ENCODE peak calls at places on chromosomes 12 and 14, in nine cellular contexts. C, W, K, O, F, L, I, Q and J are unnamed samples.

GRCh38 chr14:71554323-71554722 is 377.9 kb upstream of the RGS6 start:
- DNase-seq in C (no peak), W (no peak), K (no peak), O (no peak), F (no peak), L (no peak), I (no peak), Q (no peak), J (no peak)

GRCh38 chr12:60197589-60197988 is 601.8 kb downstream of the SLC16A7 start:
- DNase-seq in C (no peak), W (no peak), K (no peak), O (no peak), F (no peak), L (no peak), I (no peak), Q (no peak), J (no peak)

GRCh38 chr12:132018193-132018916 is 68.6 kb downstream of the EP400 start:
- DNase-seq in C (no peak), W (no peak), K (no peak), O (no peak), F (no peak), L (no peak), I (no peak), Q (no peak), J (no peak)

GRCh38 chr12:48286665-48287064 is 64.1 kb downstream of the ZNF641 start:
- DNase-seq in C (peak; percentile 15), W (no peak), K (no peak), O (no peak), F (no peak), L (no peak), I (no peak), Q (no peak), J (no peak)

GRCh38 chr14:61839452-61839851 is 77.2 kb downstream of the SNAPC1 start:
- DNase-seq in C (no peak), W (no peak), K (no peak), O (no peak), F (no peak), L (no peak), I (no peak), Q (no peak), J (no peak)

GRCh38 chr14:55277972-55278740 is 6.9 kb downstream of the FBXO34 start:
- DNase-seq in C (no peak), W (no peak), K (no peak), O (no peak), F (no peak), L (no peak), I (no peak), Q (no peak), J (no peak)

GRCh38 chr14:69092840-69093422 is 60.0 kb downstream of the DCAF5 start:
- DNase-seq in C (no peak), W (no peak), K (no peak), O (no peak), F (no peak), L (no peak), I (no peak), Q (no peak), J (no peak)

GRCh38 chr12:56142184-56142784 is 10.1 kb upstream of the MYL6B start:
- DNase-seq in C (no peak), W (no peak), K (no peak), O (no peak), F (no peak), L (no peak), I (no peak), Q (no peak), J (no peak)

GRCh38 chr14:80636071-80636470 is 305.5 kb downstream of the CEP128 start:
- DNase-seq in C (no peak), W (no peak), K (no peak), O (no peak), F (no peak), L (no peak), I (no peak), Q (no peak), J (no peak)

GRCh38 chr12:121346747-121347146 is 5.5 kb downstream of the ANAPC5 start:
- DNase-seq in C (no peak), W (no peak), K (no peak), O (no peak), F (no peak), L (no peak), I (no peak), Q (no peak), J (no peak)

GRCh38 chr12:113306382-113306781 is 28.5 kb downstream of the SLC8B1 start:
- DNase-seq in C (no peak), W (no peak), K (no peak), O (no peak), F (no peak), L (no peak), I (no peak), Q (no peak), J (no peak)